ENCODE peak calls at places on chromosome 16, in eight cellular contexts. P, H, G, U, B, I, D and W are unnamed samples.

GRCh38 chr16:85718153-85718477 is 29.4 kb upstream of the GINS2 start:
- DNase-seq in P (no peak), H (no peak), G (no peak), U (no peak), B (no peak), I (no peak), D (no peak), W (no peak)

GRCh38 chr16:67805718-67806427 is 487 bp downstream of the RANBP10 start:
- DNase-seq in P (no peak), H (no peak), G (peak), U (no peak), B (no peak), I (no peak), D (no peak), W (no peak)

GRCh38 chr16:73065617-73066313 is 17.8 kb upstream of the ZFHX3 start:
- DNase-seq in P (no peak), H (no peak), G (peak), U (no peak), B (no peak), I (peak), D (no peak), W (no peak)

GRCh38 chr16:74448990-74449389 is 27.7 kb upstream of the CLEC18B start:
- DNase-seq in P (peak), H (peak), G (no peak), U (peak), B (no peak), I (peak), D (peak), W (peak)

GRCh38 chr16:29809850-29810698 is 1.9 kb upstream of the PRRT2 start:
- DNase-seq in P (no peak), H (no peak), G (peak), U (no peak), B (no peak), I (no peak), D (no peak), W (peak)

GRCh38 chr16:47019563-47019962 is 46.1 kb upstream of the DNAJA2 start:
- DNase-seq in P (peak), H (no peak), G (no peak), U (no peak), B (no peak), I (peak), D (no peak), W (peak)

GRCh38 chr16:7107436-7107835 is 225.2 kb upstream of the RBFOX1 start:
- DNase-seq in P (no peak), H (no peak), G (no peak), U (no peak), B (no peak), I (no peak), D (no peak), W (no peak)

GRCh38 chr16:1781758-1782407 is 488 bp downstream of the SPSB3 start:
- DNase-seq in P (no peak), H (peak), G (peak), U (no peak), B (no peak), I (peak), D (peak), W (peak)

GRCh38 chr16:608019-608418 is 18.2 kb downstream of the RAB40C start:
- DNase-seq in P (no peak), H (no peak), G (no peak), U (no peak), B (no peak), I (no peak), D (no peak), W (no peak)

GRCh38 chr16:87392823-87393679 is 915 bp downstream of the MAP1LC3B start:
- DNase-seq in P (peak), H (peak), G (peak), U (no peak), B (peak), I (peak), D (peak), W (peak)

GRCh38 chr16:1363501-1364041 is 11.8 kb downstream of the GNPTG start:
- DNase-seq in P (peak), H (peak), G (peak), U (no peak), B (peak), I (peak), D (peak), W (peak)

GRCh38 chr16:4663756-4664465 is 29.5 kb upstream of the NUDT16L1 start:
- DNase-seq in P (peak), H (no peak), G (no peak), U (no peak), B (no peak), I (peak), D (no peak), W (peak)

GRCh38 chr16:56262148-56262878 is 71.0 kb downstream of the GNAO1 start:
- DNase-seq in P (no peak), H (no peak), G (no peak), U (no peak), B (no peak), I (no peak), D (peak), W (no peak)

GRCh38 chr16:69796285-69797118 is 34.4 kb downstream of the WWP2 start:
- DNase-seq in P (peak), H (peak), G (peak), U (no peak), B (no peak), I (peak), D (peak), W (peak)

GRCh38 chr16:85733839-85734170 is 17.1 kb downstream of the C16orf74 start:
- DNase-seq in P (no peak), H (no peak), G (peak), U (no peak), B (no peak), I (no peak), D (no peak), W (peak)

GRCh38 chr16:50360033-50360778 is 8.6 kb downstream of the BRD7 start:
- DNase-seq in P (no peak), H (peak), G (no peak), U (no peak), B (no peak), I (peak), D (peak), W (peak)

GRCh38 chr16:85358704-85359146 is 246.5 kb upstream of the CIBAR2 start:
- DNase-seq in P (no peak), H (no peak), G (no peak), U (no peak), B (no peak), I (no peak), D (no peak), W (no peak)

GRCh38 chr16:4322121-4323035 is 6.5 kb downstream of the GLIS2 start:
- DNase-seq in P (no peak), H (no peak), G (no peak), U (no peak), B (no peak), I (no peak), D (no peak), W (no peak)

GRCh38 chr16:9154576-9155410 is 63.3 kb downstream of the HAPSTR1 start:
- DNase-seq in P (no peak), H (peak), G (no peak), U (no peak), B (no peak), I (no peak), D (no peak), W (no peak)

DNA sequence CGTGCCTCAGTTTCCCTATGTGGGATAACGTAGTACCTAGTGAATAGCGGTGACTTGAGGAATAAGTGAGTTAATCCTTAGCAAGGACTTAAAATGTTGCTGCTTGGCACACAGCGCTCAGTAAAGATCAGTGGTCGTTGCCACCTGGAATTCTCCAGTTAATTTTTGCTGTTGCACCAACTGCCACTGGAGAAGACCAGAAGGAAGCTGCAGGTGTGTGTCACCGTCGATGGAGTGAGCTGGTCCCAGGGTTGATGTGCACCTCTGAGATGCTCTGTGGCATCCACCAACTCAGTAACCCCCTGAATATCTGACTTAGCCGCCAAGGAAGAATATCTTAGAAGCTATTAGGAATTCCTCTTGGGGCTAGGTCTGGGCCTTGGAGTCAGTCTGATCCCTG is 4.1 kb downstream of the ABCC1 start:
- DNase-seq in P (no peak), H (no peak), G (no peak), U (no peak), B (no peak), I (no peak), D (no peak), W (no peak)
- H3K4me3 ChIP-seq in P (no peak), H (no peak), G (no peak), U (no peak), B (no peak), I (no peak), D (no peak), W (no peak)

DNA sequence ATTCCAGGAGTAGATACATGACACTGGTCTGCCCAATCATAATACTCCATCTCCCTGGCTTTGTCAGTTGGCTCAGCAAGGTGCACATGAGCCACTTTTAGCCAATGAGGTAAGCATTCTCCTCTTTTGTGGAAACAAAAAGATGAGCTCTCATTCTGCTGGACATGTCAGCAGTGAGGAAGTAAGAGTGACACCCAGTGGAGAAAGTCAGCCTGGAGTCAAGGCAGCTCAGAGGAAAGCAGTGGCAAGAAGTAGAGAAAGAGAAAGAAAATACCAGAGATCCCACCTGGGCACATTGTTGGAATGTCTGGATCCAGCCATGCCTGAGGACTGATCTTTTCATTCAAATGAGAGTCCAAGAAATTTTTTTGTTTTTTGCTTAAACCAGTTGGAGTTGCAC is 496.9 kb upstream of the C16orf82 start:
- DNase-seq in P (no peak), H (no peak), G (peak), U (no peak), B (no peak), I (no peak), D (no peak), W (peak)
- TF ChIP-seq CTCF in P (no peak), H (no peak), G (peak), U (peak), B (no peak), I (no peak), D (no peak), W (peak)

GRCh38 chr16:14486520-14487303 is 143.3 kb downstream of the PARN start:
- DNase-seq in P (peak), H (peak), G (peak), U (peak), B (peak), I (peak), D (peak), W (peak)
- H3K4me3 ChIP-seq in P (peak), H (peak), G (no peak), U (peak), B (peak), I (peak), D (peak), W (peak)

GRCh38 chr16:79862601-79863000 is 262.1 kb upstream of the MAF start:
- DNase-seq in P (no peak), H (no peak), G (no peak), U (no peak), B (no peak), I (no peak), D (no peak), W (no peak)

GRCh38 chr16:79865918-79866317 is 265.4 kb upstream of the MAF start:
- DNase-seq in P (no peak), H (no peak), G (no peak), U (no peak), B (no peak), I (no peak), D (no peak), W (no peak)

GRCh38 chr16:79864032-79864780 is 263.7 kb upstream of the MAF start:
- DNase-seq in P (no peak), H (no peak), G (no peak), U (no peak), B (no peak), I (no peak), D (no peak), W (no peak)

GRCh38 chr16:79863128-79864031 is 262.8 kb upstream of the MAF start:
- DNase-seq in P (no peak), H (no peak), G (no peak), U (no peak), B (no peak), I (no peak), D (no peak), W (no peak)

DNA sequence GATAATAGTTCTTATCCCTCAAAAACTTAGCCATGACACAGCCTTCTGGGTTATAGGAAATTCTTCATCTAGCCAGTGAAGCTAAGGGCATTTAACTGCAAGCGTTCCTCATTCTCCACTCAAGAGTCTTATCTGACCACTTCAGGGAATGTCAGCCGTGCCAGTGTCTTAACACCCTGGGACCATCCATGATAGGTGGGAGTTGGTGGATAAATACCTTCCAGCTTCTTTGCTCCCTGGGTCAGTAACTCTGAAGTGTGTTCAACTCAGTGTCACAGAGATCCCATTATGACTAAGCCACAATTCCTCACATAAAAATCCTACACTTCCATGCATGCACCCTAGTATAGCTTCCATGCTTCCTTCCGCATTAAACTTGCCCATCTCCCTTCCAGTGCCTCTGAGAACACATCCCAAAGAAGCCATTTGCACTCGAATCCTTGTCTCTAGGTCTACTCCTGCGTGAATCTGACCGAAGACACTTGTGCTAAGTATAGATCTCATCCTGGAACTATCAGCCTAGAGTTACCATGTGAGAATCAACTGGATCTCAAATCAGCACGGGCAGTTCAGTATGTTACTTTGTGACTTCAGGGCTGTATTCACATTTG is 264.3 kb upstream of the MAF start:
- DNase-seq in P (no peak), H (no peak), G (no peak), U (no peak), B (no peak), I (no peak), D (no peak), W (no peak)
- TF ChIP-seq CTCF in P (no peak), H (no peak), G (no peak), U (no peak), B (no peak), I (no peak), D (no peak), W (no peak)